ENCODE peak calls at places on chromosomes 1 and 21, in eight cellular contexts. One of them, this sample, is unnamed.

GRCh38 chr1:115682792-115683191 is 41.0 kb downstream of the VANGL1 start:
- DNase-seq in coronary artery: no peak
- DNase-seq in chondrocyte: no peak
- DNase-seq in ovary: no peak
- DNase-seq in GM23338: no peak
- DNase-seq in left ventricle myocardium inferior: no peak
- DNase-seq in GM20000: no peak
- DNase-seq in RWPE1: no peak
- DNase-seq in this sample: no peak

GRCh38 chr1:1124786-1125642 is 9.1 kb upstream of the C1orf159 start:
- DNase-seq in coronary artery: no peak
- DNase-seq in chondrocyte: no peak
- DNase-seq in ovary: no peak
- DNase-seq in GM23338: no peak
- DNase-seq in left ventricle myocardium inferior: no peak
- DNase-seq in GM20000: no peak
- DNase-seq in RWPE1: no peak
- DNase-seq in this sample: no peak

GRCh38 chr1:215748431-215748830 is 181.3 kb downstream of the KCTD3 start:
- DNase-seq in coronary artery: no peak
- DNase-seq in chondrocyte: no peak
- DNase-seq in ovary: no peak
- DNase-seq in GM23338: no peak
- DNase-seq in left ventricle myocardium inferior: no peak
- DNase-seq in GM20000: no peak
- DNase-seq in RWPE1: no peak
- DNase-seq in this sample: no peak

GRCh38 chr1:221350091-221350490 is 391.8 kb downstream of the DUSP10 start:
- DNase-seq in coronary artery: no peak
- DNase-seq in chondrocyte: no peak
- DNase-seq in ovary: no peak
- DNase-seq in GM23338: no peak
- DNase-seq in left ventricle myocardium inferior: no peak
- DNase-seq in GM20000: no peak
- DNase-seq in RWPE1: no peak
- DNase-seq in this sample: no peak

GRCh38 chr1:12099610-12100009 is 36.5 kb downstream of the TNFRSF8 start:
- DNase-seq in coronary artery: no peak
- DNase-seq in chondrocyte: no peak
- DNase-seq in ovary: no peak
- DNase-seq in GM23338: no peak
- DNase-seq in left ventricle myocardium inferior: no peak
- DNase-seq in GM20000: no peak
- DNase-seq in RWPE1: no peak
- DNase-seq in this sample: peak

GRCh38 chr1:39076127-39076798 is 50.1 kb downstream of the NDUFS5 start:
- DNase-seq in coronary artery: peak
- DNase-seq in chondrocyte: peak
- DNase-seq in ovary: peak
- DNase-seq in GM23338: no peak
- DNase-seq in left ventricle myocardium inferior: peak
- DNase-seq in GM20000: no peak
- DNase-seq in RWPE1: no peak
- DNase-seq in this sample: peak

GRCh38 chr1:34156739-34157138 is 8.3 kb downstream of the CSMD2 start:
- DNase-seq in coronary artery: no peak
- DNase-seq in chondrocyte: no peak
- DNase-seq in ovary: no peak
- DNase-seq in GM23338: peak
- DNase-seq in left ventricle myocardium inferior: no peak
- DNase-seq in GM20000: no peak
- DNase-seq in RWPE1: no peak
- DNase-seq in this sample: no peak

GRCh38 chr1:31243451-31244286 is 4.0 kb upstream of the NKAIN1 start:
- DNase-seq in coronary artery: no peak
- DNase-seq in chondrocyte: peak
- DNase-seq in ovary: no peak
- DNase-seq in GM23338: no peak
- DNase-seq in left ventricle myocardium inferior: no peak
- DNase-seq in GM20000: no peak
- DNase-seq in RWPE1: no peak
- DNase-seq in this sample: no peak

GRCh38 chr1:27934818-27935549 is at the start of gene SMPDL3B:
- DNase-seq in coronary artery: no peak
- DNase-seq in chondrocyte: no peak
- DNase-seq in ovary: no peak
- DNase-seq in GM23338: peak
- DNase-seq in left ventricle myocardium inferior: no peak
- DNase-seq in GM20000: no peak
- DNase-seq in RWPE1: peak
- DNase-seq in this sample: peak

GRCh38 chr1:99737016-99737415 is 29.4 kb downstream of the FRRS1 start:
- DNase-seq in coronary artery: no peak
- DNase-seq in chondrocyte: no peak
- DNase-seq in ovary: no peak
- DNase-seq in GM23338: peak
- DNase-seq in left ventricle myocardium inferior: no peak
- DNase-seq in GM20000: no peak
- DNase-seq in RWPE1: no peak
- DNase-seq in this sample: peak
- TF ChIP-seq CTCF in coronary artery: no peak
- TF ChIP-seq CTCF in chondrocyte: peak
- TF ChIP-seq CTCF in ovary: no peak
- TF ChIP-seq CTCF in GM23338: peak
- TF ChIP-seq CTCF in left ventricle myocardium inferior: peak
- TF ChIP-seq CTCF in GM20000: no peak
- TF ChIP-seq CTCF in RWPE1: no peak
- TF ChIP-seq CTCF in this sample: no peak

GRCh38 chr21:33480481-33481103 is 818 bp upstream of the TMEM50B start:
- DNase-seq in coronary artery: no peak
- DNase-seq in chondrocyte: no peak
- DNase-seq in ovary: no peak
- DNase-seq in GM23338: no peak
- DNase-seq in left ventricle myocardium inferior: no peak
- DNase-seq in GM20000: no peak
- DNase-seq in RWPE1: no peak
- DNase-seq in this sample: no peak

GRCh38 chr21:33481314-33481943 is 1.7 kb upstream of the TMEM50B start:
- DNase-seq in coronary artery: no peak
- DNase-seq in chondrocyte: no peak
- DNase-seq in ovary: no peak
- DNase-seq in GM23338: no peak
- DNase-seq in left ventricle myocardium inferior: no peak
- DNase-seq in GM20000: no peak
- DNase-seq in RWPE1: no peak
- DNase-seq in this sample: no peak

GRCh38 chr21:33478858-33479678 is 706 bp downstream of the TMEM50B start:
- DNase-seq in coronary artery: peak
- DNase-seq in chondrocyte: no peak
- DNase-seq in ovary: peak
- DNase-seq in GM23338: peak
- DNase-seq in left ventricle myocardium inferior: no peak
- DNase-seq in GM20000: peak
- DNase-seq in RWPE1: peak
- DNase-seq in this sample: peak

GRCh38 chr21:33478182-33478581 is 1.6 kb downstream of the TMEM50B start:
- DNase-seq in coronary artery: no peak
- DNase-seq in chondrocyte: no peak
- DNase-seq in ovary: no peak
- DNase-seq in GM23338: no peak
- DNase-seq in left ventricle myocardium inferior: no peak
- DNase-seq in GM20000: no peak
- DNase-seq in RWPE1: no peak
- DNase-seq in this sample: no peak

DNA sequence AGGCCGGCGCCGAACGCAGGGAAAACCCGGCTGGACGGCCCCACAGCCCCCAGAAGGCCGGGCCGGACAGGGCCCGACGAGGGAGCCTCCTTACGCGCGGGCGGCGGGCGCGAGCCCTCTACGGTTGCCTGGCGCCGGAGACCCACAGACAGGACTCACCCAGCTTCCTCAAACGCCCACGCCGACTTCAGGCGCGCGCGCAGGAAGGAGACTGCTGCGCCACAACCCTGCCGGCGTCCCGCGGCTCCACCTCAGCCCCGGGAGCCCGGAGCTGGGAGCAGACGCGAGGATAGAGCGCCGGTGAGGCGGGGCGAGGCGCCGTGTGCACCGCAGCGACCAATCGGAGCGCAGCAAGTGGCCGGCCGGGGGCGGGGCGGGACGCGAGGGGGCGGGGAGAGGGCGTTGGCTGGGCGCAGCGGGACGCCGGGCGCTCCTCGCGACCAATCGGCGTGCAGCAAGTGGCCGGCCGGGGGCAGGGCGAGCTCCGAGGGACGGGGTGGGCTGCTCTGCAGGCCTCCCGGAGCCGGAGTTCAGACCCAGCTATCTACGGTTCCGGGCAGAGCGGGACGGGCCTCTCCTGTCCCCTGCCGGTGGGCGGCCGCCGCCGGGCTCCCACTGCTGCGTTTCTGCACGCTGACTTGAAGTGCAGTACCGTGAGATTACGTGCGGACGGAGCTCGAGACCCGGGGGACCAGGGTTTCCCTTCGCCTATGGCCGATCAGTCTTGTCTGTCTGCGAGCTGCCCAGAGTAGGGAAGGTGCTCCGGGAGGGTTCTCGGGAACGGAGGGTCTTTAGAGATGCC is at the start of gene TMEM50B:
- DNase-seq in coronary artery: peak
- DNase-seq in chondrocyte: peak
- DNase-seq in ovary: peak
- DNase-seq in GM23338: peak
- DNase-seq in left ventricle myocardium inferior: peak
- DNase-seq in GM20000: peak
- DNase-seq in RWPE1: peak
- DNase-seq in this sample: peak
- TF ChIP-seq CTCF in coronary artery: no peak
- TF ChIP-seq CTCF in chondrocyte: peak
- TF ChIP-seq CTCF in ovary: peak
- TF ChIP-seq CTCF in GM23338: peak
- TF ChIP-seq CTCF in left ventricle myocardium inferior: peak
- TF ChIP-seq CTCF in GM20000: no peak
- TF ChIP-seq CTCF in RWPE1: peak
- TF ChIP-seq CTCF in this sample: peak

GRCh38 chr1:218526198-218526580 is 181.1 kb downstream of the TGFB2 start:
- DNase-seq in coronary artery: no peak
- DNase-seq in chondrocyte: no peak
- DNase-seq in ovary: no peak
- DNase-seq in GM23338: no peak
- DNase-seq in left ventricle myocardium inferior: no peak
- DNase-seq in GM20000: no peak
- DNase-seq in RWPE1: no peak
- DNase-seq in this sample: no peak

GRCh38 chr1:218525451-218526197 is 180.5 kb downstream of the TGFB2 start:
- DNase-seq in coronary artery: no peak
- DNase-seq in chondrocyte: no peak
- DNase-seq in ovary: no peak
- DNase-seq in GM23338: no peak
- DNase-seq in left ventricle myocardium inferior: no peak
- DNase-seq in GM20000: no peak
- DNase-seq in RWPE1: no peak
- DNase-seq in this sample: no peak

GRCh38 chr1:218524986-218525385 is 179.8 kb downstream of the TGFB2 start:
- DNase-seq in coronary artery: no peak
- DNase-seq in chondrocyte: no peak
- DNase-seq in ovary: no peak
- DNase-seq in GM23338: no peak
- DNase-seq in left ventricle myocardium inferior: no peak
- DNase-seq in GM20000: no peak
- DNase-seq in RWPE1: no peak
- DNase-seq in this sample: no peak

GRCh38 chr1:218521414-218522169 is 176.5 kb downstream of the TGFB2 start:
- DNase-seq in coronary artery: no peak
- DNase-seq in chondrocyte: no peak
- DNase-seq in ovary: no peak
- DNase-seq in GM23338: peak
- DNase-seq in left ventricle myocardium inferior: no peak
- DNase-seq in GM20000: peak
- DNase-seq in RWPE1: peak
- DNase-seq in this sample: peak

DNA sequence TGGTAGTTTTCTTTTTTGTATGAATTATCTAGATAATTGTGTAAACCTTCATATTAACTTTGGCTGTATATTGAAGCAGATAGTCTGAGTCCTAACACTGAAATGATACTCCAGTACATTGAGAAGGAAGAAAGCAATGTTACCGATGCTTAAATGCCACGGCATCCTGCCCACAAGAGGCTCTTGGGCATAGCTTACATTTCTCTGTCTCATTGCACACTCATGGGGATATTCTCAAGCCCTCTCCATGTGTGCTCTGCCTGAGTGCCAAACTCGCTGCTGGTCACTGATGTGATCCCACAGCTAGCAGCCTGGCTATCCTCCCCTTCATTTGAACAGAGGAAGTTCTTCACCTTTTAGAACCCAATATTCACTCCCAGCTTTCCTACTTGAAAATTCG is 179.4 kb downstream of the TGFB2 start:
- DNase-seq in coronary artery: no peak
- DNase-seq in chondrocyte: no peak
- DNase-seq in ovary: no peak
- DNase-seq in GM23338: no peak
- DNase-seq in left ventricle myocardium inferior: no peak
- DNase-seq in GM20000: no peak
- DNase-seq in RWPE1: no peak
- DNase-seq in this sample: no peak
- TF ChIP-seq CTCF in coronary artery: no peak
- TF ChIP-seq CTCF in chondrocyte: no peak
- TF ChIP-seq CTCF in ovary: no peak
- TF ChIP-seq CTCF in GM23338: no peak
- TF ChIP-seq CTCF in left ventricle myocardium inferior: no peak
- TF ChIP-seq CTCF in GM20000: no peak
- TF ChIP-seq CTCF in RWPE1: no peak
- TF ChIP-seq CTCF in this sample: no peak

DNA sequence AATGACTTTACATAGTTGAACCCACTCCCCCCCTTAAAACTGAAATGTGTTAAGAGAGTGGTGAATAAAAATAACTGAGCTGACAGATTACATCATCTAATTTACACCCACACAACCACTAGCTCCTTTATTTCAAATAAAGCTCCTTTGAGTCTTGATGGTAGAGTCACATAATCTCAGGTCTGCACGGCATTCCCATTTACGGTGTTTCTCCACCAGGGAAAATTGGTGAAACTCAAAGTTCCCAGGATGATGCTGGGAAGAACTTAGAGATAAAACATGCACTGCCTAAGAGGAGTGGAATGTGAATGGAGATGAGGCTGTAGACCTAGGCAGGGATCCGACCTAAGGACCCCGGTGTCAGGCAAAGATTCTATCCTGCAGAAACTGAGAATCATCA is 727.8 kb upstream of the ADAMTS5 start:
- DNase-seq in coronary artery: no peak
- DNase-seq in chondrocyte: no peak
- DNase-seq in ovary: no peak
- DNase-seq in GM23338: peak
- DNase-seq in left ventricle myocardium inferior: no peak
- DNase-seq in GM20000: no peak
- DNase-seq in RWPE1: no peak
- DNase-seq in this sample: no peak
- TF ChIP-seq CTCF in coronary artery: no peak
- TF ChIP-seq CTCF in chondrocyte: peak
- TF ChIP-seq CTCF in ovary: no peak
- TF ChIP-seq CTCF in GM23338: no peak
- TF ChIP-seq CTCF in left ventricle myocardium inferior: no peak
- TF ChIP-seq CTCF in GM20000: no peak
- TF ChIP-seq CTCF in RWPE1: no peak
- TF ChIP-seq CTCF in this sample: no peak

This sample was measured in MCF 10A.